ENCODE peak calls at places on chromosomes 2 and 18, in five cellular contexts. One of them, this sample, is unnamed.

GRCh38 chr2:96799623-96799935 is 16.5 kb upstream of the CNNM3 start:
- DNase-seq in A549: no peak
- DNase-seq in HepG2: no peak
- DNase-seq in effector memory CD4-positive, alpha-beta T cell: no peak
- DNase-seq in activated CD8-positive, alpha-beta memory T cell treated with anti-CD3 and anti-CD28 coated beads, Interleukin-2, amount 50 U/mL, for 4 hours: no peak
- DNase-seq in this sample: no peak

GRCh38 chr18:36613069-36613468 is 215.7 kb downstream of the TPGS2 start:
- DNase-seq in A549: no peak
- DNase-seq in HepG2: no peak
- DNase-seq in effector memory CD4-positive, alpha-beta T cell: no peak
- DNase-seq in activated CD8-positive, alpha-beta memory T cell treated with anti-CD3 and anti-CD28 coated beads, Interleukin-2, amount 50 U/mL, for 4 hours: no peak
- DNase-seq in this sample: no peak

GRCh38 chr2:234703258-234703657 is 206.4 kb upstream of the ARL4C start:
- DNase-seq in A549: no peak
- DNase-seq in HepG2: no peak
- DNase-seq in effector memory CD4-positive, alpha-beta T cell: no peak
- DNase-seq in activated CD8-positive, alpha-beta memory T cell treated with anti-CD3 and anti-CD28 coated beads, Interleukin-2, amount 50 U/mL, for 4 hours: no peak
- DNase-seq in this sample: no peak

GRCh38 chr2:40369619-40370397 is 82.1 kb downstream of the SLC8A1 start:
- DNase-seq in A549: no peak
- DNase-seq in HepG2: no peak
- DNase-seq in effector memory CD4-positive, alpha-beta T cell: no peak
- DNase-seq in activated CD8-positive, alpha-beta memory T cell treated with anti-CD3 and anti-CD28 coated beads, Interleukin-2, amount 50 U/mL, for 4 hours: no peak
- DNase-seq in this sample: no peak

GRCh38 chr18:14905350-14905749 is 157.4 kb downstream of the ANKRD30B start:
- DNase-seq in A549: no peak
- DNase-seq in HepG2: no peak
- DNase-seq in effector memory CD4-positive, alpha-beta T cell: no peak
- DNase-seq in activated CD8-positive, alpha-beta memory T cell treated with anti-CD3 and anti-CD28 coated beads, Interleukin-2, amount 50 U/mL, for 4 hours: no peak
- DNase-seq in this sample: no peak

GRCh38 chr2:239288951-239289481 is 111.8 kb downstream of the HDAC4 start:
- DNase-seq in A549: no peak
- DNase-seq in HepG2: no peak
- DNase-seq in effector memory CD4-positive, alpha-beta T cell: no peak
- DNase-seq in activated CD8-positive, alpha-beta memory T cell treated with anti-CD3 and anti-CD28 coated beads, Interleukin-2, amount 50 U/mL, for 4 hours: no peak
- DNase-seq in this sample: no peak

GRCh38 chr2:1620081-1620480 is 124.2 kb downstream of the PXDN start:
- DNase-seq in A549: no peak
- DNase-seq in HepG2: no peak
- DNase-seq in effector memory CD4-positive, alpha-beta T cell: no peak
- DNase-seq in activated CD8-positive, alpha-beta memory T cell treated with anti-CD3 and anti-CD28 coated beads, Interleukin-2, amount 50 U/mL, for 4 hours: no peak
- DNase-seq in this sample: no peak

GRCh38 chr18:61596296-61596695 is 263.1 kb downstream of the CDH20 start:
- DNase-seq in A549: no peak
- DNase-seq in HepG2: no peak
- DNase-seq in effector memory CD4-positive, alpha-beta T cell: no peak
- DNase-seq in activated CD8-positive, alpha-beta memory T cell treated with anti-CD3 and anti-CD28 coated beads, Interleukin-2, amount 50 U/mL, for 4 hours: no peak
- DNase-seq in this sample: no peak

GRCh38 chr18:61157451-61157850 is 175.8 kb upstream of the CDH20 start:
- DNase-seq in A549: no peak
- DNase-seq in HepG2: no peak
- DNase-seq in effector memory CD4-positive, alpha-beta T cell: no peak
- DNase-seq in activated CD8-positive, alpha-beta memory T cell treated with anti-CD3 and anti-CD28 coated beads, Interleukin-2, amount 50 U/mL, for 4 hours: no peak
- DNase-seq in this sample: no peak

GRCh38 chr2:1496394-1496821 is 83.1 kb downstream of the TPO start:
- DNase-seq in A549: no peak
- DNase-seq in HepG2: no peak
- DNase-seq in effector memory CD4-positive, alpha-beta T cell: no peak
- DNase-seq in activated CD8-positive, alpha-beta memory T cell treated with anti-CD3 and anti-CD28 coated beads, Interleukin-2, amount 50 U/mL, for 4 hours: no peak
- DNase-seq in this sample: peak; percentile 78

GRCh38 chr2:10883880-10884529 is 27.7 kb upstream of the KCNF1 start:
- DNase-seq in A549: no peak
- DNase-seq in HepG2: no peak
- DNase-seq in effector memory CD4-positive, alpha-beta T cell: no peak
- DNase-seq in activated CD8-positive, alpha-beta memory T cell treated with anti-CD3 and anti-CD28 coated beads, Interleukin-2, amount 50 U/mL, for 4 hours: no peak
- DNase-seq in this sample: no peak

This sample was measured in osteocyte.